ENCODE peak calls at places on chromosomes 12 and 14, in ten cellular contexts. F is AML-193; K is islet precursor cell; E is activated gamma-delta T cell treated with Interleukin-2 at 50 U/mL for 16 hours; V is H54; G is GM04504; W is T-helper 2 cell; Y is AG09309; M is RPMI7951; L is activated CD4-positive, alpha-beta T cell treated with anti-CD3 and anti-CD28 coated beads for 4 hours. B is an unnamed sample.

GRCh38 chr14:102907980-102908730 is 14.3 kb upstream of the AMN start:
- DNase-seq in F (no peak), G (no peak), V (no peak), Y (no peak), M (no peak), K (no peak), E (no peak), W (no peak), L (no peak), B (no peak)

GRCh38 chr12:4274960-4275868 is 1.7 kb downstream of the CCND2 start:
- DNase-seq in K (peak; percentile 55), G (no peak), L (no peak), F (no peak), V (no peak), W (no peak), E (no peak), M (no peak), Y (no peak), B (no peak)

GRCh38 chr12:53676715-53677611 is 1.1 kb upstream of the ATP5MC2 start:
- DNase-seq in F (no peak), M (peak; percentile 39), G (no peak), E (peak; percentile 5), L (peak; percentile 29), V (no peak), Y (no peak), K (peak; percentile 84), W (no peak), B (no peak)

GRCh38 chr12:98743362-98743953 is 98.4 kb downstream of the APAF1 start:
- DNase-seq in M (no peak), Y (no peak), V (peak; percentile 23), W (peak; percentile 15), E (no peak), L (no peak), G (no peak), F (peak; percentile 13), K (peak; percentile 83), B (no peak)

GRCh38 chr12:41663487-41664258 is 475.6 kb downstream of the PDZRN4 start:
- DNase-seq in E (no peak), G (peak; percentile 1), W (no peak), M (no peak), Y (no peak), K (no peak), L (no peak), F (no peak), V (no peak), B (no peak)

GRCh38 chr12:128829870-128830504 is 6.2 kb upstream of the SLC15A4 start:
- DNase-seq in V (no peak), W (no peak), Y (no peak), K (peak; percentile 45), G (no peak), M (no peak), F (peak; percentile 45), L (no peak), E (no peak), B (no peak)

GRCh38 chr12:123150804-123151678 is at the start of gene PITPNM2:
- DNase-seq in F (peak; percentile 28), K (peak; percentile 78), Y (no peak), G (no peak), V (peak; percentile 53), M (peak; percentile 64), E (peak; percentile 60), L (peak; percentile 57), W (peak; percentile 22), B (no peak)

GRCh38 chr12:58804749-58805148 is 115.6 kb downstream of the LRIG3 start:
- DNase-seq in Y (no peak), E (no peak), G (no peak), K (no peak), W (no peak), F (no peak), L (no peak), M (no peak), V (no peak), B (no peak)

GRCh38 chr12:87931764-87932163 is 97.4 kb downstream of the C12orf50 start:
- DNase-seq in K (no peak), L (no peak), G (no peak), E (no peak), F (no peak), V (no peak), Y (no peak), M (no peak), W (no peak), B (no peak)

GRCh38 chr14:55026441-55026792 is 482 bp downstream of the WDHD1 start:
- DNase-seq in F (no peak), L (no peak), E (no peak), Y (no peak), G (no peak), M (no peak), V (no peak), W (no peak), K (no peak), B (no peak)

GRCh38 chr12:42360747-42361403 is 34.9 kb downstream of the PPHLN1 start:
- DNase-seq in Y (no peak), E (no peak), M (no peak), L (no peak), W (no peak), V (no peak), G (no peak), K (no peak), F (no peak), B (no peak)

GRCh38 chr14:79265366-79265765 is 945.9 kb downstream of the DIO2 start:
- DNase-seq in V (no peak), M (no peak), K (no peak), G (no peak), F (no peak), Y (no peak), L (no peak), W (no peak), E (no peak), B (no peak)

GRCh38 chr14:66117600-66117999 is 368.6 kb upstream of the CCDC196 start:
- DNase-seq in L (no peak), V (peak; percentile 21), M (peak; percentile 24), Y (peak; percentile 13), F (no peak), K (peak; percentile 71), E (no peak), G (peak; percentile 8), W (no peak), B (no peak)

GRCh38 chr12:49868952-49869815 is 26.3 kb upstream of the BCDIN3D start:
- DNase-seq in Y (peak; percentile 87), E (no peak), W (no peak), L (no peak), F (peak; percentile 72), K (peak; percentile 98), V (peak; percentile 64), M (peak; percentile 100), G (peak; percentile 65), B (peak; percentile 96)

GRCh38 chr12:99059824-99060526 is 414.9 kb downstream of the APAF1 start:
- DNase-seq in W (no peak), Y (peak; percentile 32), M (peak; percentile 1), V (no peak), L (no peak), F (no peak), K (peak; percentile 97), E (no peak), G (peak; percentile 15), B (no peak)

GRCh38 chr12:97097734-97098133 is 190.7 kb downstream of the NEDD1 start:
- DNase-seq in M (no peak), G (no peak), L (no peak), W (no peak), F (no peak), V (no peak), E (no peak), K (no peak), Y (no peak), B (no peak)

GRCh38 chr12:94614288-94614721 is 36.1 kb downstream of the TMCC3 start:
- DNase-seq in K (peak; percentile 98), G (no peak), E (no peak), V (no peak), F (no peak), Y (no peak), M (peak; percentile 42), L (no peak), W (no peak), B (no peak)

B was measured in HS-27A.